ENCODE peak calls at places on chromosome 21, in eight cellular contexts. One of them, this sample, is unnamed.

GRCh38 chr21:16912075-16912474 is 600.8 kb upstream of the CXADR start:
- DNase-seq in adipocyte: peak
- DNase-seq in heart left ventricle: no peak
- DNase-seq in Caki2: no peak
- DNase-seq in ovary: no peak
- DNase-seq in NT2/D1: no peak
- DNase-seq in coronary artery: no peak
- DNase-seq in memory B cell: no peak
- DNase-seq in this sample: no peak

GRCh38 chr21:29077651-29078090 is 4.2 kb upstream of the CCT8 start:
- DNase-seq in memory B cell: no peak
- DNase-seq in heart left ventricle: no peak
- DNase-seq in adipocyte: no peak
- DNase-seq in coronary artery: no peak
- DNase-seq in ovary: peak
- DNase-seq in Caki2: no peak
- DNase-seq in NT2/D1: no peak
- DNase-seq in this sample: no peak

GRCh38 chr21:31682625-31683024 is 23.1 kb downstream of the SOD1 start:
- DNase-seq in memory B cell: no peak
- DNase-seq in adipocyte: peak
- DNase-seq in coronary artery: no peak
- DNase-seq in Caki2: no peak
- DNase-seq in NT2/D1: no peak
- DNase-seq in heart left ventricle: no peak
- DNase-seq in ovary: no peak
- DNase-seq in this sample: no peak

GRCh38 chr21:16193758-16194606 is 464.2 kb downstream of the USP25 start:
- DNase-seq in coronary artery: peak
- DNase-seq in ovary: peak
- DNase-seq in Caki2: no peak
- DNase-seq in NT2/D1: peak
- DNase-seq in memory B cell: no peak
- DNase-seq in heart left ventricle: peak
- DNase-seq in adipocyte: peak
- DNase-seq in this sample: peak

GRCh38 chr21:42188663-42189062 is 30.3 kb upstream of the ABCG1 start:
- DNase-seq in coronary artery: no peak
- DNase-seq in NT2/D1: no peak
- DNase-seq in ovary: no peak
- DNase-seq in Caki2: no peak
- DNase-seq in memory B cell: no peak
- DNase-seq in adipocyte: no peak
- DNase-seq in heart left ventricle: no peak
- DNase-seq in this sample: no peak

GRCh38 chr21:41929248-41929647 is 24.6 kb downstream of the C2CD2 start:
- DNase-seq in memory B cell: no peak
- DNase-seq in coronary artery: no peak
- DNase-seq in heart left ventricle: no peak
- DNase-seq in NT2/D1: no peak
- DNase-seq in ovary: no peak
- DNase-seq in adipocyte: no peak
- DNase-seq in Caki2: no peak
- DNase-seq in this sample: no peak

GRCh38 chr21:34965200-34966174 is 83.6 kb downstream of the RUNX1 start:
- DNase-seq in heart left ventricle: no peak
- DNase-seq in Caki2: no peak
- DNase-seq in ovary: no peak
- DNase-seq in adipocyte: peak
- DNase-seq in memory B cell: no peak
- DNase-seq in NT2/D1: no peak
- DNase-seq in coronary artery: no peak
- DNase-seq in this sample: no peak

GRCh38 chr21:26964379-26964778 is 2.5 kb downstream of the ADAMTS5 start:
- DNase-seq in coronary artery: peak
- DNase-seq in heart left ventricle: peak
- DNase-seq in NT2/D1: no peak
- DNase-seq in Caki2: no peak
- DNase-seq in memory B cell: no peak
- DNase-seq in adipocyte: no peak
- DNase-seq in ovary: peak
- DNase-seq in this sample: peak

GRCh38 chr21:44703731-44704635 is 7.0 kb downstream of the KRTAP10-12 start:
- DNase-seq in NT2/D1: no peak
- DNase-seq in ovary: no peak
- DNase-seq in coronary artery: peak
- DNase-seq in adipocyte: no peak
- DNase-seq in heart left ventricle: no peak
- DNase-seq in Caki2: no peak
- DNase-seq in memory B cell: no peak
- DNase-seq in this sample: no peak

GRCh38 chr21:46205766-46206162 is 21.5 kb upstream of the SPATC1L start:
- DNase-seq in adipocyte: no peak
- DNase-seq in NT2/D1: no peak
- DNase-seq in memory B cell: no peak
- DNase-seq in ovary: no peak
- DNase-seq in heart left ventricle: no peak
- DNase-seq in Caki2: no peak
- DNase-seq in coronary artery: no peak
- DNase-seq in this sample: peak

GRCh38 chr21:43367296-43367695 is 59.6 kb downstream of the SIK1 start:
- DNase-seq in ovary: no peak
- DNase-seq in NT2/D1: no peak
- DNase-seq in Caki2: no peak
- DNase-seq in adipocyte: no peak
- DNase-seq in heart left ventricle: no peak
- DNase-seq in coronary artery: no peak
- DNase-seq in memory B cell: no peak
- DNase-seq in this sample: no peak

GRCh38 chr21:36156815-36157670 is at the start of gene DOP1B:
- DNase-seq in adipocyte: peak
- DNase-seq in NT2/D1: no peak
- DNase-seq in memory B cell: no peak
- DNase-seq in heart left ventricle: no peak
- DNase-seq in Caki2: no peak
- DNase-seq in ovary: no peak
- DNase-seq in coronary artery: no peak
- DNase-seq in this sample: no peak

GRCh38 chr21:41753001-41753725 is 13.7 kb downstream of the RIPK4 start:
- DNase-seq in adipocyte: no peak
- DNase-seq in memory B cell: no peak
- DNase-seq in Caki2: no peak
- DNase-seq in heart left ventricle: no peak
- DNase-seq in NT2/D1: no peak
- DNase-seq in coronary artery: no peak
- DNase-seq in ovary: no peak
- DNase-seq in this sample: peak

GRCh38 chr21:17925000-17925610 is 105.9 kb upstream of the C21orf91 start:
- DNase-seq in adipocyte: peak
- DNase-seq in ovary: peak
- DNase-seq in Caki2: peak
- DNase-seq in heart left ventricle: no peak
- DNase-seq in NT2/D1: peak
- DNase-seq in coronary artery: no peak
- DNase-seq in memory B cell: peak
- DNase-seq in this sample: no peak

GRCh38 chr21:25557170-25557569 is 50.1 kb downstream of the MRPL39 start:
- DNase-seq in memory B cell: no peak
- DNase-seq in adipocyte: no peak
- DNase-seq in heart left ventricle: no peak
- DNase-seq in ovary: no peak
- DNase-seq in Caki2: no peak
- DNase-seq in coronary artery: no peak
- DNase-seq in NT2/D1: no peak
- DNase-seq in this sample: no peak

This sample was measured in Right ventricle myocardium superior.